ENCODE peak calls at places on chromosomes 2 and 18, in eight cellular contexts. Y is Calu3, K is endothelial cell, B is osteocyte, D is choroid plexus epithelial cell, P is A549, S is bronchial epithelial cell, V is colonic mucosa. J is an unnamed sample.

GRCh38 chr2:8539743-8540551 is 141.9 kb upstream of the ID2 start:
- DNase-seq in Y (peak), K (no peak), B (no peak), D (no peak), P (no peak), S (peak), V (peak), J (no peak)

GRCh38 chr18:33594799-33595198 is 16.8 kb downstream of the ASXL3 start:
- DNase-seq in Y (no peak), K (no peak), B (no peak), D (no peak), P (no peak), S (peak), V (no peak), J (no peak)

GRCh38 chr2:6940820-6941219 is 23.6 kb downstream of the RNF144A start:
- DNase-seq in Y (no peak), K (no peak), B (no peak), D (no peak), P (no peak), S (no peak), V (no peak), J (no peak)

GRCh38 chr2:163348843-163349395 is 386.9 kb downstream of the FIGN start:
- DNase-seq in Y (peak), K (peak), B (no peak), D (peak), P (peak), S (no peak), V (peak), J (no peak)

GRCh38 chr2:161943012-161943411 is 131.0 kb downstream of the DPP4 start:
- DNase-seq in Y (no peak), K (no peak), B (no peak), D (no peak), P (no peak), S (no peak), V (no peak), J (no peak)

GRCh38 chr18:39178171-39178570 is 1612.6 kb upstream of the CELF4 start:
- DNase-seq in Y (no peak), K (no peak), B (no peak), D (no peak), P (no peak), S (no peak), V (no peak), J (no peak)

GRCh38 chr2:74037379-74037860 is 52.7 kb downstream of the TET3 start:
- DNase-seq in Y (no peak), K (no peak), B (no peak), D (peak), P (no peak), S (no peak), V (no peak), J (no peak)

GRCh38 chr2:48347712-48348111 is 182.2 kb upstream of the STON1 start:
- DNase-seq in Y (no peak), K (no peak), B (no peak), D (peak), P (no peak), S (no peak), V (no peak), J (no peak)

GRCh38 chr2:26770986-26771586 is 7.0 kb downstream of the SLC35F6 start:
- DNase-seq in Y (peak), K (peak), B (no peak), D (peak), P (peak), S (peak), V (peak), J (peak)

GRCh38 chr18:51654441-51655326 is 457.2 kb upstream of the MEX3C start:
- DNase-seq in Y (no peak), K (no peak), B (no peak), D (no peak), P (no peak), S (no peak), V (no peak), J (no peak)

GRCh38 chr18:58313491-58314032 is 269.5 kb downstream of the NEDD4L start:
- DNase-seq in Y (no peak), K (no peak), B (no peak), D (no peak), P (no peak), S (peak), V (peak), J (no peak)

GRCh38 chr2:31386648-31387047 is 27.9 kb downstream of the XDH start:
- DNase-seq in Y (peak), K (no peak), B (no peak), D (no peak), P (no peak), S (no peak), V (no peak), J (no peak)

GRCh38 chr2:158969717-158970521 is 1.5 kb downstream of the TANC1 start:
- DNase-seq in Y (peak), K (peak), B (no peak), D (no peak), P (no peak), S (peak), V (peak), J (no peak)
- TF ChIP-seq CTCF in Y (no peak), K (no peak), B (no peak), D (no peak), P (no peak), S (no peak), V (no peak), J (no peak)

GRCh38 chr2:41496908-41497307 is 550.9 kb upstream of the PKDCC start:
- DNase-seq in Y (no peak), K (no peak), B (no peak), D (no peak), P (no peak), S (peak), V (no peak), J (no peak)
- TF ChIP-seq CTCF in Y (peak), K (no peak), B (peak), D (peak), P (peak), S (peak), V (no peak), J (no peak)

DNA sequence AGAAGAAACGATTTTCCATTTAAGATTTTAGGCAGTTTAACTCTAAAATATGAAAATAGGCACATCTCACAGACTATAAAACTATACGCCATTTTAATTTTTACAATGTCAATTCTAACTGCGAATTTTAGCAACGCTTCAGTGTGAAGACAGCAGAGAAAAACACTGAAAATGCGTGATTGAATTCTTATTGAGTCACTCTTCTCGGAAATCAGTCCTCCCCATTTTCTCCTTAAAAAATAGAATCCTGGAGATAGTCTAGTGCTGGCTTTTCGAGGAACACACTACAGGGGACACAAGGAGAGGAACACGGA is 373 bp upstream of the TAF4B start:
- DNase-seq in Y (no peak), K (no peak), B (no peak), D (no peak), P (no peak), S (no peak), V (no peak), J (no peak)
- TF ChIP-seq CTCF in Y (no peak), K (no peak), B (no peak), D (no peak), P (no peak), S (no peak), V (no peak), J (no peak)

DNA sequence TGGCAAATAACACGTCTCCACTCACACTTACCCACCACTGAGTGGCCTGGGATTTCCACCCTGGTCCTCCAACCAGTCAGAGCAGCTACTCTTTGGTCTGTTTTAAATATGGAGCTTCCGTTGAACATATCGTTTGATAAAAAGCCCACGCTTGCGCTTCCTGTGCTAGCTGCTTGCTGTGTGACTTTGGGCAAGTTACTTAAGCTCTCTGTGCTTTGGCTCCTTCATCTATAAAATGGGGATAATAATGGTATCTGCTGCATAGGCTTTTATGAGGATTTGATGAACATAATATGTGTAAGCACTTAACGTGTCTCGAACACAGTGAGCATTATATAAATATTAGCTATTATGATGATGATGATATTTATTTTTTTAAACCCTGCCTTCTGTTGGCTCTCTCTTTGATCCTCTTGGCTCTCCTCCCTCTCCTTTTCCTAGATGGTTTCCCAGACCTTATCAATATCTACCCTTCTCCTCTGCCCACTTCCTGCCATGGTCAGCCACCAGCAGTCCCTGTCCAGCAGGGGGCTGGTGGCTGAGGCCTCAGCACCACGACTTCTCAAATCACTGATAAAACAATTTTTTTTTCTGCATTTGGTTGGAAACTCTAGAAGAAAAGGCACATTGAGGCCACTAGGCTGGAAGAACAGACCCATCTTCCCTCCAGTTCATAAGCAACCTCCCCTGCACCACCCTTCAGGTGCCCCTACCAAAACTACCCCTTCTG is 191.9 kb downstream of the LOXHD1 start:
- DNase-seq in Y (peak), K (no peak), B (no peak), D (no peak), P (no peak), S (no peak), V (no peak), J (no peak)
- TF ChIP-seq CTCF in Y (peak), K (peak), B (peak), D (peak), P (no peak), S (peak), V (no peak), J (peak)

GRCh38 chr2:12432985-12433640 is 283.6 kb upstream of the TRIB2 start:
- DNase-seq in Y (no peak), K (no peak), B (no peak), D (peak), P (no peak), S (no peak), V (no peak), J (no peak)

GRCh38 chr2:12430036-12430795 is 286.5 kb upstream of the TRIB2 start:
- DNase-seq in Y (no peak), K (no peak), B (no peak), D (peak), P (no peak), S (peak), V (no peak), J (no peak)

GRCh38 chr2:12434609-12435008 is 282.1 kb upstream of the TRIB2 start:
- DNase-seq in Y (no peak), K (no peak), B (no peak), D (no peak), P (no peak), S (no peak), V (no peak), J (no peak)

GRCh38 chr2:12436483-12436882 is 280.3 kb upstream of the TRIB2 start:
- DNase-seq in Y (no peak), K (no peak), B (no peak), D (peak), P (no peak), S (no peak), V (no peak), J (no peak)

DNA sequence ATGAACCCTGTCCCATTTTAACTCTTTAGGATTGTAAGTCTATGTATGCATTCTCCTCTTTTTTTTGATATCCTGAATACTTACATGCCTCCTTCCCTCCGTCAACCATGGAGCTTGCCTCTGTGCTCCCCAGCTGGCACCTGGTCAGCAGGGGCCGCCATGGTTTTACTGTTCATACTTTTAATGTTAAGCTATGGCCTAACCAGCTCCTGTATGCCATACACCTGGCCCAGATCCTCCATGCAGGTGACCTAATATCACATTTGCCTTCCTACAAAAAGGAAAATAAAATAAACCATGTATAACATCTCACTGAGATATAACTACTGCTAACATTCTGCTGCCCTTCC is 283.1 kb upstream of the TRIB2 start:
- DNase-seq in Y (peak), K (no peak), B (no peak), D (no peak), P (no peak), S (peak), V (no peak), J (no peak)
- TF ChIP-seq CTCF in Y (no peak), K (no peak), B (peak), D (no peak), P (no peak), S (peak), V (no peak), J (no peak)

DNA sequence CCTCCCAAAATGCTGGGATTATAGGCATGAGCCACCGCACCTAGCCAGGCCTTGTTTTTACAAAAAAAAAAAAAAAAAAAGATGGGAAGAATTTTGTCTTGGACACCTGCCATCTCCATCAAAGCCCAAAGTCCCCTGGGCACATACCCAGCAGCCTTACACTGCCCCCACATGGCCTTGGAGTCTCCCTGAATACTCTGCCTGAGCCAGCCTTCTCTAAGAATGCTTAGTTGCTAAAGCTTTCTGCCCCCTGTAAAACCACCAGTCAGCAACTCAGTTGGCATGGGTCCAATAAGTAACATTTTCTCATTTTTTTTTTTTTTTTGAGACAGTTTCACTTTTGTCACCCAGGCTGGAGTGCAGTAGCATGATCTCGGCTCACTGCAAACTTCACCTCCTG is 40.6 kb downstream of the SPC25 start:
- DNase-seq in Y (peak), K (peak), B (no peak), D (peak), P (no peak), S (no peak), V (peak), J (no peak)
- TF ChIP-seq CTCF in Y (peak), K (no peak), B (peak), D (peak), P (no peak), S (no peak), V (peak), J (no peak)

GRCh38 chr2:99066075-99066557 is 75.4 kb upstream of the C2orf15 start:
- DNase-seq in Y (peak), K (peak), B (no peak), D (peak), P (peak), S (peak), V (no peak), J (no peak)

GRCh38 chr2:99072556-99072955 is 69.0 kb upstream of the C2orf15 start:
- DNase-seq in Y (no peak), K (no peak), B (no peak), D (no peak), P (no peak), S (peak), V (no peak), J (no peak)

GRCh38 chr2:99067871-99068270 is 73.6 kb upstream of the C2orf15 start:
- DNase-seq in Y (no peak), K (no peak), B (no peak), D (no peak), P (no peak), S (no peak), V (no peak), J (no peak)

GRCh38 chr2:99066602-99067001 is 74.9 kb upstream of the C2orf15 start:
- DNase-seq in Y (peak), K (peak), B (no peak), D (peak), P (peak), S (peak), V (peak), J (no peak)
- TF ChIP-seq CTCF in Y (peak), K (no peak), B (peak), D (peak), P (peak), S (peak), V (peak), J (no peak)

J was measured in thoracic aorta.